ENCODE peak calls at places on chromosomes 12 and 14, in four cellular contexts. J is HL-60, L is PC-3, E is WTC11. H is an unnamed sample.

GRCh38 chr12:10393291-10393690 is 3.5 kb upstream of the KLRK1 start:
- DNase-seq in E (no peak), J (no peak), L (no peak), H (no peak)

GRCh38 chr14:100299238-100299560 is 7.0 kb downstream of the SLC25A29 start:
- DNase-seq in L (no peak), J (no peak), E (no peak), H (no peak)

GRCh38 chr12:79274571-79275064 is 410.0 kb downstream of the SYT1 start:
- DNase-seq in L (no peak), J (no peak), E (peak), H (no peak)

GRCh38 chr14:99542566-99542965 is 61.4 kb downstream of the CCNK start:
- DNase-seq in J (no peak), L (no peak), E (no peak), H (no peak)

GRCh38 chr12:53499261-53500118 is at the start of gene MAP3K12:
- DNase-seq in L (peak), E (peak), J (peak), H (no peak)

GRCh38 chr14:20905661-20906060 is 14.5 kb downstream of the RNASE3 start:
- DNase-seq in J (peak), L (no peak), E (no peak), H (no peak)

GRCh38 chr12:21939435-21939834 is 1.8 kb downstream of the ABCC9 start:
- DNase-seq in J (no peak), L (no peak), E (no peak), H (no peak)

GRCh38 chr14:54730156-54730961 is 163.4 kb downstream of the SAMD4A start:
- DNase-seq in J (peak), E (no peak), L (peak), H (no peak)

GRCh38 chr12:108890208-108890607 is 10.3 kb downstream of the DAO start:
- DNase-seq in J (no peak), L (peak), E (peak), H (no peak)

GRCh38 chr14:23478109-23478698 is 8.7 kb downstream of the NGDN start:
- DNase-seq in L (peak), E (peak), J (peak), H (peak)

GRCh38 chr12:78585132-78585531 is 279.4 kb upstream of the SYT1 start:
- DNase-seq in L (no peak), J (no peak), E (no peak), H (no peak)

GRCh38 chr12:2813573-2814185 is 1.2 kb downstream of the ITFG2 start:
- DNase-seq in L (peak), E (peak), J (peak), H (no peak)

GRCh38 chr14:90426663-90427062 is 29.8 kb downstream of the CALM1 start:
- DNase-seq in E (no peak), J (no peak), L (no peak), H (no peak)

GRCh38 chr12:96571101-96571862 is 81.9 kb downstream of the CFAP54 start:
- DNase-seq in E (no peak), L (peak), J (no peak), H (no peak)

GRCh38 chr14:72126561-72126960 is 194.3 kb downstream of the RGS6 start:
- DNase-seq in L (no peak), J (no peak), E (no peak), H (no peak)

GRCh38 chr14:59214702-59215302 is 26.3 kb downstream of the DAAM1 start:
- DNase-seq in J (no peak), E (no peak), L (no peak), H (no peak)

GRCh38 chr12:16587514-16587913 is 18.4 kb downstream of the LMO3 start:
- DNase-seq in E (no peak), L (no peak), J (no peak), H (no peak)

GRCh38 chr12:93978553-93978952 is 169.8 kb upstream of the PLXNC1 start:
- DNase-seq in E (no peak), L (peak), J (no peak), H (no peak)

GRCh38 chr12:42854208-42854607 is 264.7 kb upstream of the PRICKLE1 start:
- DNase-seq in J (no peak), L (no peak), E (no peak), H (no peak)

GRCh38 chr12:12976366-12976765 is 23.7 kb downstream of the HEBP1 start:
- DNase-seq in J (no peak), L (peak), E (no peak), H (peak)

GRCh38 chr12:16037533-16037932 is 126.4 kb downstream of the DERA start:
- DNase-seq in J (peak), E (no peak), L (no peak), H (no peak)

GRCh38 chr14:44339256-44339655 is 167.8 kb downstream of the FSCB start:
- DNase-seq in E (no peak), J (no peak), L (peak), H (no peak)

GRCh38 chr14:50901361-50901760 is 29.5 kb downstream of the ABHD12B start:
- DNase-seq in E (no peak), L (no peak), J (no peak), H (no peak)

GRCh38 chr14:62126885-62127478 is 364.8 kb downstream of the SNAPC1 start:
- DNase-seq in L (peak), J (peak), E (no peak), H (peak)

GRCh38 chr12:85310456-85311076 is 30.5 kb downstream of the ALX1 start:
- DNase-seq in E (no peak), J (no peak), L (peak), H (no peak)

GRCh38 chr12:2290516-2291065 is 237.8 kb downstream of the CACNA1C start:
- DNase-seq in J (no peak), L (no peak), E (no peak), H (no peak)

GRCh38 chr12:124913474-124914391 is 717 bp downstream of the UBC start:
- DNase-seq in J (peak), E (peak), L (peak), H (no peak)

GRCh38 chr12:42396473-42397259 is 70.7 kb downstream of the PPHLN1 start:
- DNase-seq in E (no peak), L (no peak), J (no peak), H (no peak)

GRCh38 chr12:102685172-102685571 is 204.8 kb upstream of the IGF1 start:
- DNase-seq in L (no peak), J (no peak), E (no peak), H (no peak)

GRCh38 chr12:102689701-102690100 is 209.3 kb upstream of the IGF1 start:
- DNase-seq in E (no peak), J (no peak), L (no peak), H (no peak)

GRCh38 chr12:102687523-102687922 is 207.2 kb upstream of the IGF1 start:
- DNase-seq in L (no peak), J (no peak), E (no peak), H (no peak)

GRCh38 chr12:102682698-102683289 is 202.4 kb upstream of the IGF1 start:
- DNase-seq in J (no peak), E (no peak), L (no peak), H (no peak)

GRCh38 chr12:102685841-102686240 is 205.5 kb upstream of the IGF1 start:
- DNase-seq in L (no peak), E (no peak), J (no peak), H (no peak)
- TF ChIP-seq CTCF in L (no peak), E (no peak), J (no peak), H (no peak)

GRCh38 chr12:6962285-6963015 is 8.0 kb downstream of the PHB2 start:
- DNase-seq in L (no peak), J (peak), E (no peak), H (no peak)
- TF ChIP-seq CTCF in L (peak), J (no peak), E (no peak), H (no peak)

GRCh38 chr12:121400332-121401139 is 618 bp downstream of the RNF34 start:
- DNase-seq in J (peak), E (peak), L (peak), H (no peak)

GRCh38 chr12:121397521-121397920 is 2.4 kb upstream of the RNF34 start:
- DNase-seq in J (no peak), E (no peak), L (no peak), H (no peak)

GRCh38 chr12:121404734-121405133 is 4.8 kb downstream of the RNF34 start:
- DNase-seq in J (no peak), L (peak), E (no peak), H (no peak)

GRCh38 chr12:121403721-121404120 is 3.8 kb downstream of the RNF34 start:
- DNase-seq in J (no peak), E (no peak), L (no peak), H (no peak)

DNA sequence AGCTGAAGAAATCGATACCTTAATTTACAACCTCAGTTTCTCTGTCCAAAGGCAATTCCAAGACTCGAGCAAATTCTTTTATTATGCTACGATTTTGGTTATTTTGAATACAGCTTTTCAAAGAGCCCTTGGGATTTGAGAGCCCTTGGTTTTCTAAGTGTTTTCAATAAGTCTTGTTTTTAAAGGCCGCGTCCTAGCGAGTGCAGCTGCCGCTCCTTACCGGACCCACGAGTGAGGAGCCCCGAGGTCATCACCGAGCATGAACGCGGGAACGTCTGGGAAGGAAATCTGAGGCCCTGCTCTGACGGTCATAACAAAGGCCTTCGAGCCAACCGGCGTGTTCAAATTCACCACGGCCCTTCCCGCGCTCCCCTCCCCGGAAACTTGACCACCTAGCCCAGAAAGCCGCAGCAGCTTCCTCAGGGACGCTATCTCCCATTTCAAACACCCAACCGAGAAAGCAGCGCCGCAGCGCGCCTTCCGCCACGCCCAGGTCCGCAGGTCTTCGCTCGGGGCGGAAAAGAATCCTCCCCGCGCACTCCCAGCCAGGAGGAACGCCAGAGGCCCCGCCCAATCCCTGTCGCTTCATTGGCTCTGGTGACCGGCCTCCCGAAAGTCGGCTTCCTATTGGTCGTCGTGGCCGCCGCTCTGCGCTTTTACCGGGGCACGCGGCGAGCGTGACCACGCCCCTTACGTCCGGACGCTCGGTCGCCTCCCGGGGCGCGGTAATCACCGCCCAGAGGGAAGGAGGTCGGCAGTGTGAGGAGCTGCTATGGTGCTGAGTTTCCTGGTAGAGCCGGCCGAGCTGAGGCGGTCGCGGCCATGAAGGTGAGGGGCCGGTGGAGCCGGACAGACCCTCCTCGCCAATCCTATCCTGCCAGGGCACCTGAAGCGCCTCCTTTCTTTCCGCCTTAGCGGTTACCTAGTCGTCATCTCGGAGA is at the start of gene RNF34:
- DNase-seq in L (peak), E (peak), J (peak), H (peak)
- TF ChIP-seq CTCF in L (no peak), E (no peak), J (no peak), H (no peak)

DNA sequence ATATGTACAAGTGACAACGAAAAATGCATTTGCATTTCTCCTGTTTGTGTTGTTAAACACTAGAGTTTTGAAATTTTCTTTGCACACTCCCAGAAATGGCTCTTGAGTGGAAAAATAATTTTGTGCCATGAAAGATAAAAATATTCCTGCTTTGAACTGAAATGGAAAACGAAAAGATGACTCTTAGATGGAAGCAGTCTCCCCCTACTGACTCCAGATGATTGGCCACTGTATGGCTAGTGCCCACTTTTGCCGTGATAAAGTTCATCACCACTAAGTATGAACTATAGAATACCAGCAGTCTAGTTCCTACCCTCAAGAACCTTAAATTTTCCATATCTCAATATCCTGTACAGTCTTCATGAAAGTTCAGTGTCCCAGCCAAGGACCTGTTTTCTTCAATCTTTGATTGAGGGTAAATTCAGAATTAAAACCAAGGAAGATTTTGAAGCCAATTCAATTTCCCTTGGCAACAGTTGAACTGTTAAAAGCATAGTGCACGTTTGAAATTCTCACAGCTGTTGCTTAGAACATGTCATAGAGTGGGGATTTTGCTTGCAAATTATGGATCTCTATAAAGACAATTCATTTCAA is 1.6 kb upstream of the PPP2R5E start:
- DNase-seq in L (peak), J (peak), E (no peak), H (no peak)
- TF ChIP-seq CTCF in L (peak), J (no peak), E (no peak), H (peak)

GRCh38 chr14:70009961-70010360 is 130.7 kb downstream of the SMOC1 start:
- DNase-seq in L (no peak), J (no peak), E (no peak), H (no peak)

GRCh38 chr14:70011098-70011497 is 131.9 kb downstream of the SMOC1 start:
- DNase-seq in J (no peak), E (no peak), L (no peak), H (no peak)

GRCh38 chr14:70014696-70015095 is 135.5 kb downstream of the SMOC1 start:
- DNase-seq in J (no peak), L (no peak), E (no peak), H (no peak)

GRCh38 chr14:70011708-70012107 is 132.5 kb downstream of the SMOC1 start:
- DNase-seq in J (no peak), E (no peak), L (no peak), H (no peak)

GRCh38 chr14:70013269-70013873 is 134.2 kb downstream of the SMOC1 start:
- DNase-seq in E (peak), L (peak), J (peak), H (no peak)
- TF ChIP-seq CTCF in E (peak), L (peak), J (peak), H (peak)

GRCh38 chr12:98698603-98699463 is 53.7 kb downstream of the APAF1 start:
- DNase-seq in L (peak), E (peak), J (peak), H (peak)
- TF ChIP-seq CTCF in L (peak), E (no peak), J (peak), H (peak)

DNA sequence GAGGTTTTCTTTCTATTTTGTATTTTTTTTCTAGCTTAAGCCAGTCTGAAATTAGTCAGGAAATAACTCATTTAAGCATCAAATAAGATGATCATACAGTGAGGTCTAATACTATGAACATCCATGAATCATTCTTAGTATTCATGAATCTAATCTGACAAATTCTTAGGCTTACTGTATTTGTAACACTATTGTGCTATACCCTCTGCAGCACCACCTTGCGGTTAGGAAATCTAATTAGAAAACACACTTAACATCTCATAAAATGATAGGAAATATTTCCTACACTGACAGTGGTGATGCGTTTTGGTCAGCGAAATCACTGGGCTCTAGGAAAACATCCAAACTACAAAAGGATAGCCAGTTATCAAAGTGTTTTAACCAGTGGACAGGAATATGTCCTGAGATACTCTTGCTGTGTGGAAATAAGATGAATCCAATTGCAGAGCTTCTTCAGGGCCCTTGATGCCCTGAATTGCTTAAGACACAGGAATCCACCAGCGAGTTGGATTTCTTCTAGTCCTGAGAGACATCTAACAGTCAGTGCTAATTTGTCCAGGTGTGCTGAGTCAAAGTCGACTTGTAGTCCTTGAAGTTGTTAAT is 109.3 kb upstream of the MYF6 start:
- DNase-seq in L (peak), E (peak), J (no peak), H (peak)
- TF ChIP-seq CTCF in L (peak), E (peak), J (no peak), H (peak)

H was measured in AG04450.